ENCODE peak calls at places on chromosomes 1 and 21, in nine cellular contexts. Y, V, S, N, R, B, C, T and U are unnamed samples.

GRCh38 chr1:152182431-152182830 is 23.4 kb upstream of the RPTN start:
- DNase-seq in Y (no peak), V (peak), S (peak), N (no peak), R (peak), B (no peak), C (no peak), T (no peak), U (no peak)

GRCh38 chr21:38950388-38951094 is 144.8 kb downstream of the ETS2 start:
- DNase-seq in Y (no peak), V (peak), S (no peak), N (no peak), R (peak), B (no peak), C (no peak), T (no peak), U (no peak)

GRCh38 chr1:150820710-150821521 is 12.9 kb upstream of the CTSK start:
- DNase-seq in Y (no peak), V (peak), S (no peak), N (no peak), R (peak), B (peak), C (no peak), T (no peak), U (no peak)

GRCh38 chr1:15848143-15848928 is 829 bp downstream of the SPEN start:
- DNase-seq in Y (no peak), V (no peak), S (peak), N (peak), R (peak), B (no peak), C (peak), T (peak), U (no peak)

GRCh38 chr1:33143698-33144097 is 38.1 kb downstream of the TRIM62 start:
- DNase-seq in Y (no peak), V (peak), S (no peak), N (no peak), R (no peak), B (peak), C (no peak), T (no peak), U (no peak)

GRCh38 chr1:163561570-163562295 is 240.0 kb downstream of the NUF2 start:
- DNase-seq in Y (no peak), V (peak), S (peak), N (no peak), R (peak), B (no peak), C (peak), T (no peak), U (no peak)

GRCh38 chr1:29363536-29363935 is 127.2 kb downstream of the PTPRU start:
- DNase-seq in Y (no peak), V (no peak), S (no peak), N (no peak), R (no peak), B (no peak), C (no peak), T (no peak), U (no peak)

GRCh38 chr21:38280446-38280845 is 23.7 kb downstream of the KCNJ15 start:
- DNase-seq in Y (no peak), V (peak), S (no peak), N (no peak), R (no peak), B (no peak), C (no peak), T (no peak), U (no peak)

GRCh38 chr1:97849350-97850339 is 71.2 kb downstream of the DPYD start:
- DNase-seq in Y (peak), V (peak), S (no peak), N (no peak), R (peak), B (peak), C (no peak), T (no peak), U (no peak)

DNA sequence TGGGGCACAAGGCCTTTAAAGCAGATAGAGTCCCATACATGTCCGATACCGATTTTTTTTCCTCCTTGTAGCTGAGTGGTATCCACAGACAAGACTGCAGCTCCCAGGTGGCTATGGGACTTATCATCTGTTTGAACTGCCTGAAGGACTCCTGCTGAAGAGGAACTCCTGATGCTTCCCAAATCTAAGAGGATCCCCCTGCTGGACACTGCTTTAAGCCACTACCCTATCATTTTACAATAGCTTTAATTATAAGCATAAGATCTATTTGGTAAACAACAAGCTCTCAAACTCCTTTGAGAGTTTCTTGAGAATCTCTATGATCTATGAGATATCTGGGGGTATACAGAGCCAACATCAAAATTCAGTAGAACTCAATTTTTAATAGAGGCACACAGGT is 11.7 kb downstream of the NDC1 start:
- DNase-seq in Y (peak), V (peak), S (no peak), N (no peak), R (peak), B (no peak), C (no peak), T (no peak), U (no peak)
- TF ChIP-seq CTCF in Y (no peak), V (peak), S (no peak), N (peak), R (no peak), B (peak), C (peak), T (no peak), U (no peak)

GRCh38 chr21:31730687-31731111 is 1.2 kb downstream of the SCAF4 start:
- DNase-seq in Y (peak), V (peak), S (no peak), N (no peak), R (peak), B (no peak), C (no peak), T (no peak), U (no peak)

GRCh38 chr21:31732538-31732864 is 583 bp upstream of the SCAF4 start:
- DNase-seq in Y (no peak), V (no peak), S (no peak), N (no peak), R (no peak), B (no peak), C (no peak), T (no peak), U (no peak)

GRCh38 chr21:31732891-31733520 is 1.1 kb upstream of the SCAF4 start:
- DNase-seq in Y (peak), V (peak), S (no peak), N (peak), R (no peak), B (no peak), C (peak), T (no peak), U (no peak)

GRCh38 chr21:31731112-31731801 is 661 bp downstream of the SCAF4 start:
- DNase-seq in Y (peak), V (peak), S (peak), N (peak), R (no peak), B (no peak), C (peak), T (peak), U (peak)

DNA sequence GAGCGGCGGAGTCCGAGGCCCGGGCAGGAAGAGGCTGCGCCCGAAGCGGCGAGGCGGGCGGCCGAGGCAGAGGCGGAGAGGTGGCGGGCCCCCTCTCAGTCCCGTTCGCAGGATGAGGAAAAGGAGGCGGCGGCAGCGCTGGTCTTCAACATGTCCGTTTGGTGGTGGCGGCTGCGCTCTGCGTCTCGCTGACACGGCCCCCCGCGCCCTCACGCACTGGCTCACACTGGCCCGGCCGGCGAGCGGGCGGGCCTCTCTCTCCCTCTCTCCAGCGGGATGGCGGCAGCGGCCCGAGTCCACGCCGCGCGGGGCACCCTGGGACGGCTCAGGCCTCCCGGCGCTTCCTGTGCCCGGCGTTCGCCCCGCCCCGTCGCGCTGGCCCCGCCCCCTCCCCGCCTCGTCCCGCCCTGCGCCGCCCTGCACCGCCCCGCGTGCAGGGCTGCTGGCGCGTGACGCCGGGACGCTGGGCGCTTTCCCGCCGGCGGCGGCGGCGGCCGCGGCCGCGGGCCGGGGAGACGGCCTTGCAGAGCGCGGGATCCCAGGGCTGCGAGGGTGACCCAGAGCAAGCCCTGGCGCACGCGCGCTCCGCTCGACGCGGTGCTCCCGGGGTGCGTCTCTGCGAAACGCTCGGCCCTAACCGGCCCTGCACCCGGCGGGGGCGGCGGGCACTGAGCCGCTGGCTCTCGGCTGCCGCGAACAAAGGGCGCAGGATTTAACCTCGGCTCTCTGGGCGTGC is at the start of gene SCAF4:
- DNase-seq in Y (peak), V (peak), S (peak), N (peak), R (peak), B (peak), C (peak), T (peak), U (peak)
- TF ChIP-seq CTCF in Y (no peak), V (no peak), S (no peak), N (no peak), R (no peak), B (no peak), C (no peak), T (no peak), U (no peak)

DNA sequence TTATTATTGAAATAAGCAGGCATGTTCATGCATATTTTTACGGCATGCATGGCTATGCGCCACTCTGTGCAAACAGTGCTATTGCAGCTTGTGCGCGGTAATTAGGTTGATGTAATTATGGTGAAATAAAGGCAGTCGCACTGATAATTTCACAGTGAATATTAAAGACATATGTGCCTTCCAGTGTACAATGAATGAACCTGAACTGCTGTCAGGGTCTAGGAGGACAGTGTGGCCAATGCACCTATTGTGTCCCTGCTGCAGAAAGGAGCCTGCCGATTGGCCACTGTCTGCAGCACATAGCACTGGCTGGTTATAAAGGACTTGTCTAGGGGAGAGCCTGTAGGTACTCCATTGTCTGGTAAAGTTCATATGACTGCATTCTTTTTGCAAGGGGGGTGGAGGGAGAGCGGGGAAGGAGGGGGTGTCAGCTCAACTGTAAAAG is 340.4 kb downstream of the USP25 start:
- DNase-seq in Y (no peak), V (no peak), S (no peak), N (peak), R (no peak), B (no peak), C (peak), T (no peak), U (no peak)
- TF ChIP-seq CTCF in Y (no peak), V (peak), S (no peak), N (peak), R (no peak), B (no peak), C (peak), T (no peak), U (no peak)

GRCh38 chr1:41868241-41868953 is 50.3 kb downstream of the HIVEP3 start:
- DNase-seq in Y (no peak), V (peak), S (no peak), N (no peak), R (peak), B (no peak), C (no peak), T (no peak), U (peak)
- TF ChIP-seq CTCF in Y (no peak), V (peak), S (no peak), N (no peak), R (no peak), B (no peak), C (peak), T (no peak), U (peak)

DNA sequence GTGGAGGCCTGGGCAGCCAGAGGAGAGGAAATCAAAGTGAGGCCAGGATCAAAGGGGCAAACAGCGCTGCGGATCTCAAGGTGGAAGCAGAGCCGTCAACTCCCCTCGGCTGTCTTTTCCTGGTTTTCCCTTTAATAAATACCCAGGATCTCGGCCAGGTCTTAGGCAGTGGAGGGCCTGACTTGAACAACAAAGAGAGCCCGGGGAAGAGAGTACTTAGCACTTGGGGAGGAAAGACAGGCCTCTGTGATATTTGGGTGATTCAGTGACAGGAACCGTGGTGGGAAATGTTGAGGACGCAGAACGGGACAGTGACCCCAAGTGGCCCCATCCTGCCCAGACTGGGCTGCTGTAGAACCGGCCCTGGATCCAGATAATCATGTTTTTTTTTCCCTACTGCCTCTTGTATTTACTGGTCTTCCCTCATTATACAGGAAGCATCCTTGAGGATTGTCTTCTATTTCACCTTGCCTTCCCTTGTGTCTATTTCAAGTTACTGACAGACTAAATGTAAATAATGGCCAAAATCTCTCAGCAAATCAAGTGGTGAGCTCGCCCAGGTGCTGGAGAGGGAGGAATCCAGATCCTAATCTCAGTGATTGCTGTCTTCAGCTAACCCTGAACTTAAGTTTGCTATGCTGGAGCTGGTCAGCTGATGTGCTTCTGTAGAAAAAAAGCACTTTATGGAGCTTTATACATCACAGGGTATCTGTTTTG is 2.8 kb upstream of the MIXL1 start:
- DNase-seq in Y (no peak), V (no peak), S (peak), N (no peak), R (no peak), B (no peak), C (no peak), T (no peak), U (no peak)
- TF ChIP-seq CTCF in Y (no peak), V (no peak), S (no peak), N (no peak), R (no peak), B (no peak), C (no peak), T (no peak), U (no peak)

DNA sequence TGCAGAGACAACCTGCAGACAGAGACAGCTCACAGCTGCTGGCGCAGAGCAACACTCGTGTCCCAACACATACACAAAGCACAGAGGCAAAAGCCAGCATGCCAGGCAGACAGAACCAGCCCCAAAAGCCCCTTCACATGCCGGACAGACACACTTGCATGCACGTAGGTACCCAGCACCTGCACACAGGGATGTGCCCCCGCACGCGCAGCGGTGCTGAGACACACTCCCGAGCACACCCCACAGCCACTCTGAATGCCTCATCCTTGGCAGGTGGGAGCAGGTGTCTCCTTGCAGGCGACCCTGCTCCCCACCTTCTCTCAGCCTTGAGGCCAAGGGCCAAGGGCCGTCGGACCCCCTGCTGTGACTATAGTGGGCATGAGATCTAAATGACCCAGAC is 41.2 kb upstream of the ZC3H12A start:
- DNase-seq in Y (no peak), V (no peak), S (no peak), N (no peak), R (no peak), B (no peak), C (no peak), T (no peak), U (no peak)
- TF ChIP-seq CTCF in Y (no peak), V (no peak), S (no peak), N (no peak), R (no peak), B (no peak), C (no peak), T (no peak), U (no peak)

GRCh38 chr1:37453647-37454046 is 20.7 kb upstream of the ZC3H12A start:
- DNase-seq in Y (no peak), V (no peak), S (no peak), N (no peak), R (no peak), B (no peak), C (no peak), T (no peak), U (no peak)

GRCh38 chr1:37461698-37462436 is 12.5 kb upstream of the ZC3H12A start:
- DNase-seq in Y (no peak), V (no peak), S (no peak), N (no peak), R (no peak), B (no peak), C (no peak), T (no peak), U (no peak)

GRCh38 chr1:37455516-37455915 is 18.9 kb upstream of the ZC3H12A start:
- DNase-seq in Y (no peak), V (no peak), S (no peak), N (no peak), R (no peak), B (no peak), C (no peak), T (no peak), U (no peak)

GRCh38 chr1:37456614-37457013 is 17.8 kb upstream of the ZC3H12A start:
- DNase-seq in Y (no peak), V (no peak), S (no peak), N (no peak), R (no peak), B (no peak), C (no peak), T (no peak), U (no peak)

DNA sequence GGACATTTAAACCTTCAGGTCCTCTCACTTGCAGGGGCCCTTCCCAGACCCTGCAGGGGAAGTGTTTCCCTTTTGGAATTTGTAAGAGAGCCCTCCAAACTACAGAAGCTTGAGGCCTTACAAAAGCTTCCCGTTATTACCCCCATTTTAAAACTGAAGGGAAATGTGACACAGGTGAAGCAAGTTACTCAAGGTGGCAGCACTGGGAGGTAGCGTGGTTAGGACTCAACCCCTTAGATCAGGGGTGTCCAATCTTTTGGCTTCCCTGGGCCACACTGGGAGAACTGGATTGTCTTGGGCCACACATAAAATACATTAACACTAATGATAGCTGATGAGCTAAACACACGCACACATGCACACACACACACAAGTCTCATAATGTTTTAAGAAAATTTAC is 15.8 kb upstream of the ZC3H12A start:
- DNase-seq in Y (no peak), V (no peak), S (no peak), N (no peak), R (no peak), B (no peak), C (no peak), T (no peak), U (no peak)
- TF ChIP-seq CTCF in Y (no peak), V (no peak), S (no peak), N (no peak), R (no peak), B (no peak), C (no peak), T (no peak), U (peak)